ENCODE peak calls at places on chromosome 4, in seven cellular contexts. N is pancreas, U is sigmoid colon, J is T-helper 9 cell, P is AG08395, R is T-helper 1 cell, A is progenitor cell of endocrine pancreas. L is an unnamed sample.

GRCh38 chr4:122099896-122100295 is 52.2 kb upstream of the BLTP1 start:
- DNase-seq in R (no peak), N (no peak), J (no peak), U (no peak), P (peak), A (no peak), L (no peak)

GRCh38 chr4:61462451-61463326 is 262.6 kb downstream of the ADGRL3 start:
- DNase-seq in R (no peak), N (no peak), U (no peak), P (peak), J (no peak), A (no peak), L (no peak)

GRCh38 chr4:81875962-81876650 is 404.4 kb upstream of the RASGEF1B start:
- DNase-seq in R (no peak), A (no peak), J (no peak), N (no peak), U (no peak), P (no peak), L (no peak)

GRCh38 chr4:41394362-41394960 is 137.7 kb downstream of the UCHL1 start:
- DNase-seq in R (no peak), U (no peak), P (no peak), A (no peak), J (no peak), N (no peak), L (no peak)

GRCh38 chr4:108036252-108036651 is 46.6 kb downstream of the HADH start:
- DNase-seq in N (no peak), A (no peak), U (no peak), R (no peak), J (peak), P (no peak), L (peak)

GRCh38 chr4:79150820-79151416 is 174.9 kb downstream of the NAA11 start:
- DNase-seq in P (no peak), U (no peak), R (no peak), J (no peak), A (no peak), N (no peak), L (no peak)

GRCh38 chr4:13143234-13143633 is 340.9 kb downstream of the RAB28 start:
- DNase-seq in N (no peak), A (no peak), P (no peak), R (no peak), U (no peak), J (no peak), L (no peak)

GRCh38 chr4:119300072-119300387 is 21.9 kb downstream of the FABP2 start:
- DNase-seq in A (no peak), N (peak), R (no peak), U (peak), P (peak), J (peak), L (peak)

GRCh38 chr4:3879681-3880594 is 113.8 kb downstream of the ADRA2C start:
- DNase-seq in J (no peak), P (no peak), U (no peak), R (no peak), A (no peak), N (no peak), L (no peak)

L was measured in left colon.